ENCODE peak calls at places on chromosomes 3 and 15, in five cellular contexts. Y is K562, P is H1, I is GM12878, O is HepG2. Q is an unnamed sample.

GRCh38 chr3:36868614-36869436 is 76.0 kb downstream of the TRANK1 start:
- DNase-seq in Y (peak; percentile 71), P (peak; percentile 67), I (peak; percentile 16), O (peak; percentile 17), Q (peak; percentile 56)

GRCh38 chr3:16513141-16514020 is at the start of gene RFTN1:
- DNase-seq in Y (no peak), P (peak; percentile 67), I (no peak), O (no peak), Q (peak; percentile 73)

GRCh38 chr15:60889506-60889905 is 339.6 kb downstream of the RORA start:
- DNase-seq in Y (no peak), P (no peak), I (no peak), O (no peak), Q (no peak)

GRCh38 chr15:69557340-69558137 is 104.9 kb downstream of the RPLP1 start:
- DNase-seq in Y (no peak), P (no peak), I (no peak), O (peak; percentile 82), Q (no peak)

GRCh38 chr15:29102911-29103824 is 166.5 kb downstream of the NSMCE3 start:
- DNase-seq in Y (no peak), P (peak; percentile 79), I (no peak), O (no peak), Q (no peak)

GRCh38 chr3:97612632-97613031 is 151.9 kb upstream of the ARL6 start:
- DNase-seq in Y (no peak), P (no peak), I (no peak), O (no peak), Q (no peak)

GRCh38 chr3:197445886-197446631 is 109.7 kb downstream of the BDH1 start:
- DNase-seq in Y (no peak), P (no peak), I (no peak), O (no peak), Q (no peak)

GRCh38 chr3:39128951-39129350 is 21.5 kb downstream of the TTC21A start:
- DNase-seq in Y (no peak), P (no peak), I (no peak), O (no peak), Q (no peak)

GRCh38 chr15:99084965-99085364 is 19.9 kb upstream of the SYNM start:
- DNase-seq in Y (no peak), P (no peak), I (no peak), O (no peak), Q (no peak)

GRCh38 chr15:78302579-78302978 is 3.2 kb upstream of the SKIC8 start:
- DNase-seq in Y (no peak), P (no peak), I (no peak), O (no peak), Q (no peak)

GRCh38 chr15:94206463-94207167 is 24.7 kb upstream of the MCTP2 start:
- DNase-seq in Y (no peak), P (no peak), I (no peak), O (no peak), Q (no peak)

GRCh38 chr3:62686486-62686885 is 188.7 kb downstream of the CADPS start:
- DNase-seq in Y (no peak), P (no peak), I (no peak), O (no peak), Q (no peak)

GRCh38 chr3:44899683-44900367 is 25.4 kb downstream of the TGM4 start:
- DNase-seq in Y (no peak), P (no peak), I (no peak), O (no peak), Q (no peak)

GRCh38 chr15:26772588-26773484 is at the start of gene GABRB3:
- DNase-seq in Y (no peak), P (peak; percentile 86), I (no peak), O (no peak), Q (peak; percentile 93)

GRCh38 chr3:132160218-132160617 is 125.4 kb upstream of the CPNE4 start:
- DNase-seq in Y (no peak), P (no peak), I (no peak), O (no peak), Q (no peak)

GRCh38 chr15:65423977-65424679 is 1.4 kb upstream of the IGDCC4 start:
- DNase-seq in Y (peak; percentile 66), P (no peak), I (no peak), O (no peak), Q (no peak)

GRCh38 chr15:60299452-60300047 is 98.2 kb downstream of the ANXA2 start:
- DNase-seq in Y (peak; percentile 22), P (no peak), I (no peak), O (no peak), Q (peak; percentile 44)

DNA sequence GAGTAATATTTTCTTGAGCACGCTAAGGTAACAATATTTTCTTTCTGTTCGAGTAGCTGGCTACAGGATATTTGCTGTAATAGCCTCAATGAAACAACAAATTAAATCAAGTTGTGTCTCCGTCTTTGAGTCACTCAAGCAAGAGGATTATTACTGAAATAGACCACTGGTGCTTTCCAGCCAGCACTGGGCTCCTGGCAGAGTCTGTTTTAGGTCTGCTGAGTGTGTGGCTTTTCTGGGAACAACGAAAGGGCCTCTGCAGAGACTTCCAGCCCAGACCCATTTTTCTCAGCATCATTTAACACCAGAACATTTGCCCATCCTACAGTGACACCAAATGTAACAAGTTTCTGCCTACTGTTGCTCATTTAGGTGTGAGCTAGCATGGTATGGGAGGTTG is 652.9 kb downstream of the MAGI1 start:
- DNase-seq in Y (no peak), P (no peak), I (no peak), O (no peak), Q (no peak)
- TF ChIP-seq GABPA in Y (no peak), P (no peak), I (no peak), O (no peak), Q (no peak)

GRCh38 chr3:192830279-192831110 is 87.2 kb downstream of the MB21D2 start:
- DNase-seq in Y (no peak), P (no peak), I (no peak), O (no peak), Q (no peak)
- TF ChIP-seq CHD2 in Y (no peak), P (no peak), I (peak; percentile 32), O (no peak), Q (no peak)

DNA sequence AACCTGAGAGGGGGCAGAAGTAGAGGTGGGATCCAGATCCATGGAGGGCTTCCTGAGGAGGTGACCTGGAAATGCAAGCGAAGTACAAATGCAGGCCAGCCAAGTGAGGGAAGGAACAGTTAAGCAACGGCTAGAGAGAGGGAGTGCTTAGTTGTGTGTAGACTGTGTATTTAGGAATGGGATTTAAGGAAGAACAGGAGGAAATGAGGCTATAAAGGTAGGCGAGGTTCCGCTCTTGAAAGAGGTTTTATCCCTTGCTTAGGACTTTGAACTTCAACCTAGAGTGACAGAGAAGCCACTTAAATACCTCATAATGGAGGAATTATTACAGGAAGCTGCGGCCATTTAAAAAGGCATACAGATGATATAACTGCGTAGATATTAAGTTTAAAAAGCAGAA is 295.1 kb downstream of the THSD4 start:
- DNase-seq in Y (no peak), P (no peak), I (no peak), O (no peak), Q (no peak)
- TF ChIP-seq RFX5 in Y (no peak), P (no peak), I (no peak), O (no peak), Q (no peak)

DNA sequence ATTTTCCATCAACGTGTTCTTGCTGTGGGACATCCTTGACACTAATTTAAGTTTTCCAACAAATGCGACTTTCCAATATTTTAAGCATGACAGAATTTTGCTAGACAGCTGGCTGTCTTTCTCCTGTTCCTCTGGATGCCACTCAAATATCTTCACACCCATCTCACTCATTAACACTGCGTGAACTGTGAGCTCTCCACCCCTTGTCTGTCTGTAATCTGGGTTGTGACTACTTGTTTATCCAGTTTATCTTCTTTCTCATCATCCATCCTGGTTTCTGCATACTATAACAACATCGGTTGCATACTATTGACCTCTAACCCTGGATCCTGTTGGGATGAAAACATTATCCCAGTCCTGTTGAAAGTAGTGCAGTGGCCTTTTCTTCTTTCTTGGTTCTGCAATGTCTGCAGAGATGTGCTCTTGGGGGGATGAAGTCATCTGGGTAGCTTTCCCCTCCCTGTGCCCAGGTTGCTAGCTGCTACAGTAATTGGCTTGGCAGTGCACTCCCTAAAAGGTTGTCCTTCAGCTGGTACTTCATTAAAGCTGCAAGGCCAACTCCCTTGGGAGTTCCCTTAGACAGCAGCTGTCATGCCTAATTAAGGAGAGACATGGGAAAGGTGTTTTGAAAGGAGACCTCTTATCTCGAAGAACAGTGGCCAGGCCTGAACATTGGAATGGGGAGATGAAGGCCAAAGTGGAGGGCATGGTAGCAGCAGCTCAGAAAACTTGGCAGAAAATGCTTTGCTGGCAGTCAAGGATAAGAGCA is 24.7 kb downstream of the KAT2B start:
- DNase-seq in Y (no peak), P (no peak), I (no peak), O (no peak), Q (no peak)
- TF ChIP-seq GABPA in Y (no peak), P (no peak), I (no peak), O (no peak), Q (no peak)

DNA sequence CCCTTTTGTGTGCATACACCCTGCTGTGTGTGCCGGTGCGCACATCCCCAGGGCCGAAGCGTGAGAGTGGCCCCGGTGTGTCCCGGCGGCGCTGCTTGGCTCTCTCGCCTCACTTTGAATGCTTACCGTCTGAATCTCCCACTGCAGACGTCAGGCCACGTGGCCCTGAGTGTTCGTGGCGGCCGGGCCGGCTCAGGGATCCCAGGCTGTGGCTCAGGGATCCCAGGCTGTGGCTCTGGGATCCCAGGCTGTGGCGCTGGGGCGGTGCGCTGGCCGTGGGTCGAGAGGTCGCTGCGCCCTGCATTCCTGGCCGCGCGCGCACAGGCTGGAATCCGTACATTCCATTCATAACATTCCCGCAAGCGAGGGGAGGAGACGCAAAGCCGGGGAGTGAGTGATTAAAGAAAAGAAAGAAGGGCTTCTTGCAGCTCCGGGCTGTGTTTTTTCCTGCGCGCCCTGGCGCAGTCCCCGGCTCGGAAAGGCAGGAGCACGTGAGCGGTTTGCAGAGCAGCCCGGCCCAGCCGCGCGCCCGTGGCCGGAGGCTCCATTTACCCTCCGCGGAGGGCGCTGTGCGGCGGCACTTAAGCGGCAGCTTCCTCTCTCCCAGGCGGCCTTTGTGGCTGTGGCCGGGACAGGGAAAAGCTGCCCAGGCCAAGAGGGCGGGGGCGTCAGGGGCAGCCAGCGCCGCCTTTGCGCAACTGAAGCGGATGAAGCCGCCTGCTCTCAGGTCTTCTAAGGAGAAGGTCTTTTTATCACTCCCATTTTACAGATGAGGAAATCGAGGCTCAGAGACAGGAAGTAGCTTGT is 87.0 kb upstream of the ALDH1L1 start:
- DNase-seq in Y (no peak), P (peak; percentile 81), I (no peak), O (peak; percentile 88), Q (peak; percentile 82)
- TF ChIP-seq CHD2 in Y (no peak), P (no peak), I (no peak), O (no peak), Q (no peak)

GRCh38 chr3:147161833-147162232 is 244.5 kb downstream of the ZIC4 start:
- DNase-seq in Y (no peak), P (no peak), I (no peak), O (no peak), Q (no peak)
- TF ChIP-seq RFX5 in Y (no peak), P (no peak), I (no peak), O (no peak), Q (no peak)

DNA sequence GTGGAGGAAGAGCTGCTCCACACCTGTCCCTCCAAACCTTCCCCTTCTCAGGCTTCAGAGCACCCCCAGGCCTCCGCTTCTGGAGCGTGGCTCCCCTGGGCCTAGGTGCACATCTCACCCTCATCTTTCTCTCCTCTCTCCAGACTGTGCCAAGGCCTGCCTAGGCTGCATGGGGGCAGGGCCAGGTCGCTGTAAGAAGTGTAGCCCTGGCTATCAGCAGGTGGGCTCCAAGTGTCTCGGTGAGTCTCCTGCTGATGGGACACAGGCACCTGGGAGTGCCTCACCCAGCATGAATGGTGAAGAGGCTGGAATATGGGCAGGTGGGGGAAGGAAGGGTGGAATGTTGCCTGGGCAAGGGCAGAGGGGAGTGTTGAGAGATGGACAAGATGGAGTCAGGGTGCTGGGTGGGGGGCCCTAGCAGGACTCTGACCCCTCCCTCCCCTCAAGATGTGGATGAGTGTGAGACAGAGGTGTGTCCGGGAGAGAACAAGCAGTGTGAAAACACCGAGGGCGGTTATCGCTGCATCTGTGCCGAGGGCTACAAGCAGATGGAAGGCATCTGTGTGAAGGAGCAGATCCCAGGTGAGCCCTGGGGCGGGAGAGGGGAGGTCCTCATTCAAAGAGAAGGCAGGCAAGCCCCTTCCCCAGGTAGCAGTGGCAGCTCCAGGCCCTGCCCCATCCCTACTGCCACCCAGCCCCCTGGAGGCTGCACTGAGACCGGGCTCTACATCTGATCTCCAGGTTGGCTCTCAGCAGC is 9.1 kb downstream of the PRRT3 start:
- DNase-seq in Y (no peak), P (no peak), I (no peak), O (no peak), Q (no peak)
- TF ChIP-seq GABPA in Y (no peak), P (no peak), I (no peak), O (no peak), Q (no peak)

Q was measured in SK-N-SH.